ENCODE peak calls at places on chromosomes 6 and 20, in nine cellular contexts. C is left ventricle myocardium inferior; L is occipital lobe; O is activated CD8-positive, alpha-beta T cell treated with anti-CD3 and anti-CD28 coated beads for 36 hours; N is stimulated activated CD4-positive, alpha-beta T cell treated with anti-CD3 and anti-CD28 coated beads, Interleukin-12 subunit alpha, Interleukin-12 subunit beta, amount 100 ng/mL, for 48 hours; Q is activated gamma-delta T cell treated with Interleukin-2 at 50 U/mL for 16 hours; U is T-helper 22 cell; X is SW480; T is nephron progenitor cell. J is an unnamed sample.

GRCh38 chr6:15921243-15921642 is 207.6 kb upstream of the MYLIP start:
- DNase-seq in X (no peak), N (no peak), U (no peak), L (no peak), O (no peak), Q (no peak), C (no peak), T (no peak), J (no peak)

GRCh38 chr6:111484655-111484974 is 1.6 kb upstream of the REV3L start:
- DNase-seq in O (no peak), U (no peak), X (peak), Q (no peak), C (no peak), N (no peak), T (no peak), L (no peak), J (no peak)

GRCh38 chr20:57230247-57230646 is 36.2 kb downstream of the BMP7 start:
- DNase-seq in Q (no peak), N (no peak), L (no peak), X (no peak), O (no peak), C (no peak), U (no peak), T (no peak), J (no peak)

GRCh38 chr20:36808317-36809257 is 35.0 kb upstream of the DSN1 start:
- DNase-seq in T (peak), O (peak), X (peak), C (peak), L (no peak), Q (peak), N (peak), U (peak), J (peak)

GRCh38 chr6:113707194-113707593 is 150.0 kb upstream of the MARCKS start:
- DNase-seq in U (no peak), X (no peak), Q (no peak), N (no peak), C (no peak), T (no peak), O (no peak), L (no peak), J (no peak)

GRCh38 chr20:31979713-31980426 is 11.9 kb downstream of the XKR7 start:
- DNase-seq in X (no peak), C (no peak), U (no peak), Q (no peak), L (no peak), O (no peak), T (no peak), N (no peak), J (no peak)

GRCh38 chr6:51856508-51856907 is 230.9 kb downstream of the PKHD1 start:
- DNase-seq in U (no peak), T (no peak), X (no peak), L (no peak), C (no peak), O (no peak), N (no peak), Q (no peak), J (no peak)

GRCh38 chr20:62201173-62202082 is 18.6 kb downstream of the MTG2 start:
- DNase-seq in X (no peak), Q (no peak), T (no peak), L (no peak), U (no peak), O (no peak), N (no peak), C (no peak), J (no peak)

GRCh38 chr20:48745330-48745729 is 82.5 kb downstream of the PREX1 start:
- DNase-seq in C (no peak), Q (no peak), N (no peak), L (no peak), X (no peak), U (no peak), O (no peak), T (no peak), J (no peak)

GRCh38 chr20:49569403-49570115 is 1.6 kb upstream of the PTGIS start:
- DNase-seq in T (no peak), O (no peak), N (no peak), L (no peak), C (no peak), X (no peak), U (no peak), Q (no peak), J (no peak)

GRCh38 chr6:46954819-46955520 is 33.2 kb upstream of the ADGRF5 start:
- DNase-seq in T (no peak), C (no peak), Q (no peak), U (no peak), N (no peak), O (no peak), X (no peak), L (no peak), J (no peak)

GRCh38 chr6:87407531-87407895 is 259 bp upstream of the CFAP206 start:
- DNase-seq in U (no peak), T (no peak), X (peak), L (no peak), N (no peak), Q (no peak), C (no peak), O (no peak), J (peak)

GRCh38 chr20:63878855-63879254 is 13.8 kb downstream of the TPD52L2 start:
- DNase-seq in Q (no peak), L (no peak), O (no peak), X (no peak), U (no peak), C (no peak), N (no peak), T (no peak), J (no peak)

GRCh38 chr6:16136086-16136485 is 7.2 kb downstream of the MYLIP start:
- DNase-seq in Q (peak), X (peak), L (no peak), O (peak), N (no peak), C (no peak), U (peak), T (no peak), J (no peak)

GRCh38 chr20:42118409-42119125 is 500.4 kb upstream of the CHD6 start:
- DNase-seq in C (no peak), O (no peak), X (no peak), N (no peak), T (no peak), U (no peak), Q (no peak), L (no peak), J (no peak)

GRCh38 chr6:121652223-121652622 is 216.8 kb downstream of the GJA1 start:
- DNase-seq in C (no peak), O (no peak), Q (no peak), L (no peak), U (no peak), T (no peak), N (no peak), X (no peak), J (no peak)

GRCh38 chr6:157964139-157964538 is 17.5 kb upstream of the SYNJ2 start:
- DNase-seq in X (no peak), T (no peak), L (no peak), N (no peak), Q (no peak), U (no peak), O (no peak), C (no peak), J (no peak)

GRCh38 chr20:46566125-46566524 is 15.7 kb upstream of the OCSTAMP start:
- DNase-seq in L (no peak), N (no peak), U (no peak), Q (no peak), O (no peak), X (no peak), T (no peak), C (no peak), J (no peak)

GRCh38 chr20:50605136-50605535 is 86.2 kb downstream of the RIPOR3 start:
- DNase-seq in Q (no peak), O (no peak), U (no peak), N (no peak), T (no peak), C (no peak), X (no peak), L (no peak), J (no peak)

GRCh38 chr20:9200196-9200595 is 131.3 kb downstream of the PLCB4 start:
- DNase-seq in Q (no peak), U (no peak), L (no peak), C (no peak), X (no peak), N (no peak), O (no peak), T (no peak), J (no peak)

GRCh38 chr20:62734336-62734735 is 25.7 kb downstream of the NTSR1 start:
- DNase-seq in C (peak), N (no peak), O (no peak), U (no peak), L (no peak), X (no peak), Q (no peak), T (no peak), J (no peak)

GRCh38 chr6:122788208-122788607 is 850 bp upstream of the SMPDL3A start:
- DNase-seq in T (no peak), N (no peak), U (no peak), L (no peak), X (no peak), Q (no peak), O (no peak), C (no peak), J (no peak)

GRCh38 chr20:33359399-33360261 is 41.7 kb downstream of the CDK5RAP1 start:
- DNase-seq in U (no peak), X (no peak), C (no peak), N (no peak), O (no peak), Q (no peak), L (no peak), T (no peak), J (no peak)

GRCh38 chr6:46704562-46704961 is 16.9 kb downstream of the TDRD6 start:
- DNase-seq in X (peak), L (no peak), U (no peak), O (no peak), Q (no peak), T (no peak), N (no peak), C (no peak), J (no peak)

GRCh38 chr6:39574991-39575390 is 150.2 kb downstream of the KIF6 start:
- DNase-seq in U (no peak), T (no peak), L (no peak), Q (no peak), N (no peak), O (no peak), C (no peak), X (no peak), J (no peak)

GRCh38 chr6:106257195-106257594 is 68.4 kb downstream of the ATG5 start:
- DNase-seq in U (no peak), T (no peak), X (peak), L (no peak), Q (no peak), C (no peak), N (no peak), O (no peak), J (no peak)

GRCh38 chr6:138222901-138223546 is 4.7 kb upstream of the PBOV1 start:
- DNase-seq in T (no peak), U (no peak), O (no peak), N (no peak), L (no peak), X (no peak), C (no peak), Q (no peak), J (no peak)

GRCh38 chr20:49398401-49399144 is 83.9 kb downstream of the KCNB1 start:
- DNase-seq in O (no peak), N (no peak), Q (no peak), L (no peak), U (no peak), X (peak), T (no peak), C (no peak), J (no peak)

GRCh38 chr6:159941286-159942113 is 27.4 kb upstream of the IGF2R start:
- DNase-seq in T (no peak), O (peak), N (no peak), X (peak), L (no peak), U (no peak), Q (no peak), C (no peak), J (no peak)

GRCh38 chr20:45328451-45328850 is 19.8 kb downstream of the SDC4 start:
- DNase-seq in Q (no peak), U (no peak), T (no peak), O (no peak), C (no peak), X (no peak), L (no peak), N (no peak), J (no peak)

GRCh38 chr6:155080876-155081845 is 86.0 kb downstream of the TIAM2 start:
- DNase-seq in C (no peak), T (no peak), U (no peak), X (no peak), Q (no peak), O (no peak), L (no peak), N (no peak), J (no peak)

J was measured in KG1.